ENCODE peak calls at places on chromosomes 6 and 20, in nine cellular contexts. L is nephron progenitor cell; Z is LoVo; W is stimulated activated naive B cell treated with anti-CD40 and anti-IgM and Interleukin-4, amounts not matched to agents 10 μg/mL and 1 μg/mL and 100 μg/mL, for 72 hours; X is stomach; B is kidney glomerular epithelial cell; J is HFFc6; U is ureter; F is foreskin fibroblast. H is an unnamed sample.
A peak's percentile ranks its signal among the peaks of the same experiment; 100 is the strongest.

GRCh38 chr6:138107078-138107751 is at the start of gene PERP:
- DNase-seq in L (peak; percentile 76), Z (peak; percentile 92), W (peak; percentile 21), X (peak; percentile 86), B (peak; percentile 57), J (peak; percentile 48), U (peak; percentile 84), F (peak; percentile 53), H (peak; percentile 15)

GRCh38 chr6:128511518-128511917 is 8.9 kb downstream of the PTPRK start:
- DNase-seq in L (no peak), Z (peak; percentile 56), W (no peak), X (no peak), B (peak; percentile 55), J (peak; percentile 30), U (no peak), F (peak; percentile 41), H (no peak)

GRCh38 chr6:34304164-34304563 is 55.4 kb upstream of the SMIM29 start:
- DNase-seq in L (no peak), Z (no peak), W (no peak), X (no peak), B (no peak), J (no peak), U (no peak), F (no peak), H (no peak)

GRCh38 chr6:16872543-16873230 is 111.4 kb upstream of the ATXN1 start:
- DNase-seq in L (no peak), Z (no peak), W (no peak), X (no peak), B (no peak), J (no peak), U (no peak), F (no peak), H (no peak)

GRCh38 chr6:145761584-145761983 is 26.3 kb upstream of the EPM2A start:
- DNase-seq in L (no peak), Z (no peak), W (no peak), X (no peak), B (no peak), J (no peak), U (no peak), F (no peak), H (no peak)

GRCh38 chr6:4281341-4282293 is 146.2 kb upstream of the ECI2 start:
- DNase-seq in L (peak; percentile 56), Z (peak; percentile 58), W (peak; percentile 81), X (peak; percentile 56), B (peak; percentile 65), J (no peak), U (peak; percentile 69), F (no peak), H (peak; percentile 39)

GRCh38 chr6:34586327-34587040 is 30.4 kb upstream of the SPDEF start:
- DNase-seq in L (no peak), Z (no peak), W (no peak), X (no peak), B (no peak), J (no peak), U (no peak), F (no peak), H (no peak)

GRCh38 chr20:4869290-4870193 is 131.8 kb downstream of the SLC23A2 start:
- DNase-seq in L (no peak), Z (peak; percentile 67), W (no peak), X (no peak), B (peak; percentile 32), J (no peak), U (no peak), F (no peak), H (no peak)

GRCh38 chr6:104957301-104958177 is 632 bp downstream of the LIN28B start:
- DNase-seq in L (peak; percentile 25), Z (no peak), W (no peak), X (no peak), B (no peak), J (no peak), U (no peak), F (no peak), H (no peak)

GRCh38 chr20:32877507-32877906 is 18.8 kb downstream of the EFCAB8 start:
- DNase-seq in L (no peak), Z (no peak), W (no peak), X (no peak), B (no peak), J (peak; percentile 12), U (no peak), F (peak; percentile 49), H (no peak)

GRCh38 chr6:31272431-31272830 is 539 bp upstream of the HLA-C start:
- DNase-seq in L (no peak), Z (no peak), W (no peak), X (no peak), B (no peak), J (no peak), U (no peak), F (no peak), H (no peak)

GRCh38 chr6:39887692-39888450 is 46.4 kb downstream of the MOCS1 start:
- DNase-seq in L (peak; percentile 20), Z (no peak), W (no peak), X (peak; percentile 65), B (peak; percentile 93), J (peak; percentile 91), U (peak; percentile 63), F (peak; percentile 97), H (peak; percentile 95)

GRCh38 chr6:42777126-42777822 is 4.6 kb upstream of the BICRAL start:
- DNase-seq in L (no peak), Z (no peak), W (no peak), X (no peak), B (peak; percentile 79), J (peak; percentile 45), U (no peak), F (peak; percentile 41), H (peak; percentile 21)

GRCh38 chr6:139164001-139164400 is 29.1 kb downstream of the HECA start:
- DNase-seq in L (no peak), Z (no peak), W (no peak), X (no peak), B (no peak), J (no peak), U (no peak), F (no peak), H (no peak)

GRCh38 chr6:7502743-7503142 is 38.7 kb upstream of the DSP start:
- DNase-seq in L (peak; percentile 7), Z (no peak), W (no peak), X (no peak), B (no peak), J (no peak), U (no peak), F (no peak), H (no peak)

GRCh38 chr6:12421596-12421995 is 131.4 kb downstream of the EDN1 start:
- DNase-seq in L (no peak), Z (no peak), W (no peak), X (no peak), B (no peak), J (no peak), U (no peak), F (no peak), H (no peak)

GRCh38 chr20:11329271-11329670 is 588.4 kb upstream of the BTBD3 start:
- DNase-seq in L (no peak), Z (no peak), W (no peak), X (no peak), B (peak; percentile 65), J (no peak), U (no peak), F (no peak), H (no peak)

GRCh38 chr6:24910850-24911712 is 24.7 kb downstream of the RIPOR2 start:
- DNase-seq in L (peak; percentile 83), Z (no peak), W (no peak), X (peak; percentile 61), B (no peak), J (no peak), U (peak; percentile 60), F (peak; percentile 21), H (no peak)

GRCh38 chr6:137494967-137495595 is 887 bp upstream of the OLIG3 start:
- DNase-seq in L (peak; percentile 45), Z (no peak), W (no peak), X (no peak), B (no peak), J (no peak), U (no peak), F (no peak), H (no peak)

GRCh38 chr6:24848461-24848860 is 49.7 kb upstream of the ARMH2 start:
- DNase-seq in L (no peak), Z (no peak), W (no peak), X (no peak), B (no peak), J (no peak), U (no peak), F (no peak), H (no peak)

GRCh38 chr6:163782436-163783003 is 368.0 kb downstream of the QKI start:
- DNase-seq in L (no peak), Z (no peak), W (peak; percentile 2), X (no peak), B (no peak), J (no peak), U (no peak), F (no peak), H (no peak)

GRCh38 chr6:6057442-6058053 is 50.8 kb upstream of the NRN1 start:
- DNase-seq in L (no peak), Z (peak; percentile 64), W (no peak), X (no peak), B (peak; percentile 51), J (peak; percentile 25), U (no peak), F (no peak), H (peak; percentile 61)

GRCh38 chr6:161254754-161255253 is 19.1 kb downstream of the AGPAT4 start:
- DNase-seq in L (no peak), Z (no peak), W (no peak), X (no peak), B (no peak), J (no peak), U (no peak), F (no peak), H (no peak)

GRCh38 chr6:52132326-52132725 is 44.9 kb upstream of the PKHD1 start:
- DNase-seq in L (no peak), Z (no peak), W (no peak), X (no peak), B (no peak), J (no peak), U (no peak), F (no peak), H (no peak)

GRCh38 chr20:6162239-6162638 is 39.4 kb upstream of the FERMT1 start:
- DNase-seq in L (no peak), Z (no peak), W (no peak), X (no peak), B (peak; percentile 83), J (no peak), U (peak; percentile 56), F (no peak), H (no peak)

GRCh38 chr6:101294676-101295075 is 98.8 kb upstream of the GRIK2 start:
- DNase-seq in L (no peak), Z (no peak), W (no peak), X (no peak), B (no peak), J (peak; percentile 27), U (no peak), F (no peak), H (peak; percentile 52)

GRCh38 chr6:84763397-84764331 is 734 bp downstream of the TBX18 start:
- DNase-seq in L (peak; percentile 62), Z (peak; percentile 32), W (no peak), X (no peak), B (no peak), J (peak; percentile 88), U (peak; percentile 70), F (peak; percentile 91), H (peak; percentile 89)

GRCh38 chr20:10490706-10491105 is 55.6 kb downstream of the SLX4IP start:
- DNase-seq in L (no peak), Z (no peak), W (no peak), X (no peak), B (no peak), J (no peak), U (no peak), F (no peak), H (no peak)

GRCh38 chr6:158467923-158468322 is 92.0 kb upstream of the TMEM181 start:
- DNase-seq in L (no peak), Z (peak; percentile 48), W (no peak), X (peak; percentile 46), B (no peak), J (no peak), U (no peak), F (no peak), H (no peak)

GRCh38 chr6:16238057-16238657 is at the start of gene GMPR:
- DNase-seq in L (peak; percentile 81), Z (peak; percentile 72), W (peak; percentile 55), X (peak; percentile 88), B (peak; percentile 13), J (peak; percentile 21), U (peak; percentile 70), F (peak; percentile 54), H (no peak)